ENCODE peak calls at places on chromosomes 1 and 21, in seven cellular contexts. O is vagina, L is suprapubic skin, J is endothelial cell of umbilical vein, D is spleen, U is breast epithelium, G is prostate gland. X is an unnamed sample.
A peak's percentile ranks its signal among the peaks of the same experiment; 100 is the strongest.

GRCh38 chr1:26349196-26349885 is 4.6 kb downstream of the CRYBG2 start:
- DNase-seq in G (no peak), J (no peak), D (no peak), U (no peak), L (no peak), O (no peak), X (no peak)

GRCh38 chr1:41884256-41885240 is 34.2 kb downstream of the HIVEP3 start:
- DNase-seq in U (no peak), O (no peak), D (no peak), J (no peak), G (no peak), L (no peak), X (no peak)

GRCh38 chr1:41382531-41383090 is 21.4 kb downstream of the FOXO6 start:
- DNase-seq in G (peak; percentile 52), O (no peak), U (peak; percentile 62), L (peak; percentile 88), J (peak; percentile 49), D (no peak), X (no peak)

GRCh38 chr1:180560200-180560867 is 1.6 kb downstream of the OVAAL start:
- DNase-seq in G (no peak), U (no peak), J (no peak), O (no peak), D (no peak), L (no peak), X (no peak)

GRCh38 chr1:59691261-59691660 is 123.5 kb upstream of the HOOK1 start:
- DNase-seq in U (no peak), G (no peak), O (no peak), J (no peak), D (no peak), L (no peak), X (peak; percentile 91)

GRCh38 chr1:222815367-222815765 is 527 bp downstream of the DISP1 start:
- DNase-seq in D (no peak), J (no peak), L (no peak), U (peak; percentile 24), O (no peak), G (no peak), X (no peak)

GRCh38 chr1:85189120-85189519 is 11.7 kb downstream of the SYDE2 start:
- DNase-seq in L (no peak), D (no peak), G (no peak), U (no peak), J (no peak), O (no peak), X (no peak)

GRCh38 chr1:28896609-28896986 is 17.8 kb upstream of the EPB41 start:
- DNase-seq in G (no peak), D (no peak), U (no peak), L (no peak), J (no peak), O (no peak), X (no peak)

GRCh38 chr1:153395136-153395685 is 4.3 kb upstream of the S100A8 start:
- DNase-seq in J (no peak), G (no peak), U (peak; percentile 17), O (peak; percentile 94), D (no peak), L (no peak), X (no peak)

GRCh38 chr1:35447278-35447677 is 109.9 kb downstream of the KIAA0319L start:
- DNase-seq in U (no peak), G (no peak), D (no peak), J (no peak), L (no peak), O (no peak), X (no peak)

GRCh38 chr1:32920833-32921232 is 19.6 kb upstream of the TMEM54 start:
- DNase-seq in O (no peak), D (no peak), J (no peak), G (no peak), L (no peak), U (no peak), X (no peak)

GRCh38 chr1:221487781-221488520 is 253.9 kb downstream of the DUSP10 start:
- DNase-seq in U (no peak), D (no peak), L (no peak), G (no peak), O (no peak), J (no peak), X (no peak)

GRCh38 chr1:243712890-243713425 is 137.1 kb downstream of the AKT3 start:
- DNase-seq in D (no peak), O (no peak), J (peak; percentile 17), U (no peak), L (no peak), G (no peak), X (no peak)

GRCh38 chr21:16942703-16943102 is 570.1 kb upstream of the CXADR start:
- DNase-seq in U (no peak), L (no peak), J (peak; percentile 26), O (no peak), D (no peak), G (no peak), X (no peak)

GRCh38 chr1:172662464-172663109 is 3.7 kb downstream of the FASLG start:
- DNase-seq in J (peak; percentile 11), G (peak; percentile 7), D (peak; percentile 90), U (peak; percentile 33), O (no peak), L (no peak), X (peak; percentile 92)

GRCh38 chr1:220914283-220915116 is 35.3 kb downstream of the HLX start:
- DNase-seq in O (no peak), L (no peak), D (no peak), U (no peak), G (no peak), J (no peak), X (no peak)

GRCh38 chr1:21782868-21783678 is at the start of gene USP48:
- DNase-seq in D (peak; percentile 100), J (peak; percentile 96), U (peak; percentile 97), G (peak; percentile 98), O (peak; percentile 97), L (peak; percentile 97), X (peak; percentile 98)

GRCh38 chr1:99305626-99306025 is 41.3 kb downstream of the PLPPR4 start:
- DNase-seq in U (no peak), D (no peak), L (no peak), O (no peak), J (no peak), G (no peak), X (no peak)

GRCh38 chr1:184289825-184290550 is 96.8 kb upstream of the C1orf21 start:
- DNase-seq in J (no peak), G (no peak), U (no peak), L (no peak), O (no peak), D (no peak), X (no peak)

GRCh38 chr1:32769524-32770220 is 47.5 kb downstream of the YARS1 start:
- DNase-seq in G (no peak), L (no peak), U (no peak), D (no peak), J (no peak), O (no peak), X (no peak)

GRCh38 chr1:91020967-91021685 is 709 bp downstream of the ZNF644 start:
- DNase-seq in D (peak; percentile 92), L (peak; percentile 86), G (peak; percentile 68), J (peak; percentile 91), U (peak; percentile 72), O (no peak), X (no peak)

GRCh38 chr1:228376651-228377631 is 29.7 kb downstream of the TRIM11 start:
- DNase-seq in O (no peak), D (peak; percentile 73), J (no peak), L (no peak), G (no peak), U (no peak), X (no peak)

GRCh38 chr1:212545941-212546638 is 62.5 kb upstream of the ATF3 start:
- DNase-seq in J (no peak), G (no peak), D (no peak), O (no peak), U (no peak), L (no peak), X (peak; percentile 86)

GRCh38 chr21:44653123-44653522 is 1.3 kb downstream of the KRTAP12-4 start:
- DNase-seq in G (no peak), O (no peak), D (no peak), J (no peak), L (no peak), U (no peak), X (peak; percentile 55)

DNA sequence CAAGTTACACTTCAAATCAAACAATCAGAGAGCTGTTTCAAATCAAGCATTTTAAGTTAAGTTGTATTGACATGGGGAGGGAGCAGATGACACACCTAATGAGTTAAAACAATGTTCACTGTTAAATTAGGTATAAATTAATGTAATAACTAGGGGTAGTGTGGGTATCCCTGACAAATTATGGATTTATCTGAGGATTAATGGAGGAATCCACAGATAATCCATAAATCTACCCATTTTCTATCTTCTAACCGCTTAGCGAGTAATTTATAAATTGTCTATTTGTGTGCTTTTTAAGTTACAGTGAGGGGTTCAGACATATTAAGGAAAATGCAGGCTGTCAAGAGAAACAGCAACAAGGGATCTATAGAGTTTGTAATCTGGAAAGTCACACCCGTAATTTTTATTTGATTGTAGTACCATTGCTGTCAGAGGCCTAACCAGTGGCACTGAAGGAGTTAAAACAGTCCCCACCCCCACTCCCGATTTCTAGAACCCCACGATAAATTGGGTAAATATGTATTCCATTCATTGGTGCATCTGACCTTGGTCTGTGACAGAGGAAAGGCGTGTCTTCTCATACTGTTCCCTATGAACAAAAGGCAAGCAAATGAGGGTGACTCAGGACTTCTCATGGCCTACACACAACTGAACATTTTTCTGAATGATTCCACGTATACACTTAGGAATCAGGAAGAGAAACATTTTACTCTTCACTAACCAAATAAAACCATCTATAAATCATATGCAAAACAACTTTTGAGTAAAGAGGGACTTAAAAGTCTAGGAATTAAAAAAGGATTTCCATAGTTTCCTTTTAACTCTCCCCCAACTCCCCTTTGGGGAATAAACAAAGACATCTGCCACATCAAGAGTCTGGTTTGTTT is 7.4 kb downstream of the IRF2BP2 start:
- DNase-seq in U (peak; percentile 61), J (peak; percentile 92), D (no peak), L (no peak), G (peak; percentile 76), O (no peak), X (no peak)
- TF ChIP-seq POLR2A in U (no peak), J (no peak), D (no peak), L (peak; percentile 41), G (peak; percentile 63), O (no peak), X (peak; percentile 19)

GRCh38 chr21:30613836-30614235 is at the start of gene KRTAP6-1:
- DNase-seq in O (no peak), L (no peak), J (no peak), G (no peak), U (no peak), D (no peak), X (no peak)
- H3K9me3 ChIP-seq in O (no peaks in the 10 kb centered on the region), L (no peaks in the 10 kb centered on the region), J (peaks cover 4% of the 10 kb centered on the region), G (no peaks in the 10 kb centered on the region), U (no peaks in the 10 kb centered on the region), D (no peaks in the 10 kb centered on the region), X (no peaks in the 10 kb centered on the region)

GRCh38 chr1:51063121-51063520 is 38.9 kb upstream of the C1orf185 start:
- DNase-seq in J (peak; percentile 69), D (no peak), G (no peak), O (no peak), U (no peak), L (no peak), X (no peak)
- TF ChIP-seq POLR2AphosphoS5 in J (peak; percentile 28), D (no peak), G (no peak), O (no peak), U (no peak), L (no peak), X (no peak)

DNA sequence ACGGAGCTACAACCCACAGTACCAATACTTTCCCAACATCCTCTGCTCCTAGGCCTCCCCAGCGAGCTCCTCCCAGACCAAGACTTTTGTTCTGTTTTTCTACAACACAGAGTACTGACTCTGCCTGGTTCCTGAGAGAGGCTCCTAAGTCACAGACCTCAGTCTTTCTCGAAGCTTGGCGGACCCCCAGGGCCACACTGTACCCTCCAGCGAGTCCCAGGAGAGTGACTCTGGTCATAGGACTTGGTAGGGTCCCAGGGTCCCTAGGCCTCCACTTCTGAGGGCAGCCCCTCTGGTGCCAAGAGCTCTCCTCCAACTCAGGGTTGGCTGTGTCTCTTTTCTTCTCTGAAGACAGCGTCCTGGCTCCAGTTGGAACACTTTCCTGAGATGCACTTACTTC is 20.6 kb downstream of the PLA2G5 start:
- DNase-seq in J (no peak), O (no peak), G (no peak), D (no peak), L (no peak), U (no peak), X (no peak)
- TF ChIP-seq POLR2A in J (no peak), O (no peak), G (no peak), D (no peak), L (no peak), U (no peak), X (no peak)

X was measured in esophagus muscularis mucosa.